ENCODE peak calls at places on chromosome 9, in ten cellular contexts. X is GM23248; I is CD8-positive, alpha-beta T cell; L is SK-N-SH; W is A549; A is right lobe of liver; E is right cardiac atrium; K is tibial artery; N is aorta; D is CD8-positive, alpha-beta memory T cell. T is an unnamed sample.

GRCh38 chr9:124392254-124392653 is 23.0 kb downstream of the PSMB7 start:
- DNase-seq in X (no peak), I (no peak), L (no peak), W (peak; percentile 29), A (no peak), E (no peak), K (peak; percentile 66), N (peak; percentile 49), D (no peak), T (no peak)

GRCh38 chr9:98856982-98857381 is 49.5 kb downstream of the GALNT12 start:
- DNase-seq in X (no peak), I (no peak), L (no peak), W (no peak), A (no peak), E (no peak), K (no peak), N (no peak), D (no peak), T (no peak)

GRCh38 chr9:1198085-1198484 is 147.9 kb downstream of the DMRT2 start:
- DNase-seq in X (peak; percentile 80), I (no peak), L (no peak), W (no peak), A (no peak), E (no peak), K (no peak), N (no peak), D (no peak), T (no peak)

GRCh38 chr9:115891929-115892328 is 261.7 kb upstream of the PAPPA start:
- DNase-seq in X (peak; percentile 55), I (no peak), L (no peak), W (no peak), A (no peak), E (no peak), K (no peak), N (no peak), D (no peak), T (no peak)

GRCh38 chr9:16501098-16501663 is 369.3 kb downstream of the BNC2 start:
- DNase-seq in X (peak; percentile 77), I (no peak), L (no peak), W (no peak), A (no peak), E (no peak), K (no peak), N (no peak), D (no peak), T (no peak)

GRCh38 chr9:28774433-28775029 is 1201.2 kb upstream of the C9orf72 start:
- DNase-seq in X (peak; percentile 12), I (no peak), L (peak; percentile 34), W (peak; percentile 52), A (no peak), E (no peak), K (no peak), N (no peak), D (no peak), T (no peak)

GRCh38 chr9:112332272-112332671 is 1.1 kb downstream of the PTBP3 start:
- DNase-seq in X (peak; percentile 36), I (no peak), L (no peak), W (no peak), A (no peak), E (no peak), K (no peak), N (no peak), D (no peak), T (no peak)

GRCh38 chr9:31302620-31303418 is 1081.6 kb upstream of the ACO1 start:
- DNase-seq in X (no peak), I (no peak), L (no peak), W (no peak), A (no peak), E (no peak), K (no peak), N (no peak), D (no peak), T (no peak)

GRCh38 chr9:78130853-78131252 is 99.2 kb upstream of the GNAQ start:
- DNase-seq in X (no peak), I (no peak), L (no peak), W (no peak), A (no peak), E (no peak), K (no peak), N (no peak), D (no peak), T (no peak)

GRCh38 chr9:78130004-78130403 is 98.4 kb upstream of the GNAQ start:
- DNase-seq in X (no peak), I (no peak), L (peak; percentile 24), W (peak; percentile 67), A (no peak), E (peak; percentile 36), K (peak; percentile 83), N (peak; percentile 73), D (no peak), T (no peak)

GRCh38 chr9:78131969-78132687 is 100.5 kb upstream of the GNAQ start:
- DNase-seq in X (peak; percentile 41), I (no peak), L (no peak), W (no peak), A (no peak), E (no peak), K (no peak), N (no peak), D (no peak), T (no peak)

GRCh38 chr9:78133751-78134150 is 102.1 kb upstream of the CEP78 start:
- DNase-seq in X (peak; percentile 14), I (no peak), L (no peak), W (no peak), A (no peak), E (no peak), K (no peak), N (no peak), D (no peak), T (no peak)

GRCh38 chr9:78132688-78133033 is 101.0 kb upstream of the GNAQ start:
- DNase-seq in X (no peak), I (no peak), L (no peak), W (no peak), A (no peak), E (no peak), K (no peak), N (no peak), D (no peak), T (no peak)
- H3K4me3 ChIP-seq in X (peak overlapping the region; percentile 21), I (peak overlapping the region; percentile 14), L (peak overlapping the region; percentile 7), W (no peak overlapping the region), A (no peak overlapping the region), E (peak overlapping the region; percentile 38), K (no peak overlapping the region), N (peak overlapping the region; percentile 26), D (peak overlapping the region; percentile 42), T (no peak overlapping the region)

GRCh38 chr9:83699615-83700014 is 8.1 kb downstream of the UBQLN1 start:
- DNase-seq in X (no peak), I (no peak), L (no peak), W (no peak), A (no peak), E (no peak), K (no peak), N (no peak), D (no peak), T (no peak)
- H3K4me1 ChIP-seq in X (peaks cover 18% of the 10 kb centered on the region), I (peaks cover 62% of the 10 kb centered on the region), L (no peaks in the 10 kb centered on the region), W (peaks cover 18% of the 10 kb centered on the region), A (peaks cover 7% of the 10 kb centered on the region), E (peaks cover 5% of the 10 kb centered on the region), K (peaks cover 31% of the 10 kb centered on the region), N (peaks cover 2% of the 10 kb centered on the region), D (peaks cover 66% of the 10 kb centered on the region), T (peaks cover 38% of the 10 kb centered on the region)

GRCh38 chr9:127033784-127034183 is 88.7 kb downstream of the ANGPTL2 start:
- DNase-seq in X (peak; percentile 57), I (no peak), L (no peak), W (no peak), A (no peak), E (no peak), K (no peak), N (no peak), D (no peak), T (no peak)

GRCh38 chr9:127035948-127036347 is 86.5 kb downstream of the ANGPTL2 start:
- DNase-seq in X (peak; percentile 41), I (no peak), L (peak; percentile 39), W (no peak), A (no peak), E (peak; percentile 87), K (peak; percentile 80), N (peak; percentile 80), D (no peak), T (no peak)

GRCh38 chr9:127036437-127036836 is 86.0 kb downstream of the ANGPTL2 start:
- DNase-seq in X (no peak), I (no peak), L (no peak), W (no peak), A (no peak), E (no peak), K (peak; percentile 40), N (no peak), D (no peak), T (no peak)

GRCh38 chr9:127034691-127035090 is 87.7 kb downstream of the ANGPTL2 start:
- DNase-seq in X (no peak), I (no peak), L (no peak), W (no peak), A (no peak), E (no peak), K (peak; percentile 24), N (no peak), D (no peak), T (no peak)

GRCh38 chr9:127035423-127035822 is 87.0 kb downstream of the ANGPTL2 start:
- DNase-seq in X (peak; percentile 54), I (no peak), L (no peak), W (no peak), A (no peak), E (peak; percentile 83), K (peak; percentile 85), N (peak; percentile 56), D (no peak), T (no peak)
- H3K27ac ChIP-seq in X (peak overlapping the region; percentile 46), I (no peak overlapping the region), L (no peak overlapping the region), W (no peak overlapping the region), A (no peak overlapping the region), E (peak overlapping the region; percentile 86), K (peak overlapping the region; percentile 31), N (no peak overlapping the region), D (no peak overlapping the region), T (no peak overlapping the region)

GRCh38 chr9:76396597-76396996 is 2.4 kb upstream of the RFK start:
- DNase-seq in X (no peak), I (no peak), L (no peak), W (no peak), A (no peak), E (no peak), K (no peak), N (no peak), D (no peak), T (no peak)

GRCh38 chr9:76396144-76396543 is 1.9 kb upstream of the RFK start:
- DNase-seq in X (no peak), I (no peak), L (no peak), W (no peak), A (no peak), E (no peak), K (no peak), N (no peak), D (no peak), T (no peak)

GRCh38 chr9:76394023-76394895 is at the start of gene RFK:
- DNase-seq in X (peak; percentile 97), I (peak; percentile 91), L (peak; percentile 94), W (peak; percentile 96), A (peak; percentile 97), E (peak; percentile 95), K (peak; percentile 94), N (peak; percentile 97), D (peak; percentile 94), T (peak; percentile 99)

GRCh38 chr9:76394896-76395244 is 644 bp upstream of the RFK start:
- DNase-seq in X (no peak), I (peak; percentile 26), L (peak; percentile 70), W (peak; percentile 85), A (peak; percentile 62), E (peak; percentile 61), K (no peak), N (no peak), D (peak; percentile 26), T (no peak)

DNA sequence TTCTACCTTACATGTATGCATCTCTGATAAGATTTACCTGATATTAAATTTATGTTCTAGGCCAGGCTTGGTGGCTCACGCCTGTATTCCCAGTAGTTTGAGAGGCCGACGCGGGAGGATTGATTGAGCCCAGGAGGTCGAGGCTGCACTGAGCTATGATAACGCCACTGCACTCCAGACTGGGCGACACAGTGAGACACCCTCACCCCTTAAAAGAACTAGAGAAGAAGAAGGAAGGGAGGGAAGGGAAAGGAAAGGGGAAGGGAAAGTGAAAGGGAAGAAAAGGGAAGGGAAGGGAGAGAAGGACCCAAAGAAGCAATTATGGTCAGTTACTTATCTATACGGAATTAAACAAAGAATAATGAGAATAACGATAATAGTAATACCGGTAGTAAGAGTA is 1.2 kb upstream of the RFK start:
- DNase-seq in X (no peak), I (no peak), L (no peak), W (no peak), A (no peak), E (no peak), K (no peak), N (no peak), D (no peak), T (no peak)
- H3K4me3 ChIP-seq in X (peak overlapping the region; percentile 73), I (peak overlapping the region; percentile 17), L (no peak overlapping the region), W (peak overlapping the region; percentile 87), A (peak overlapping the region; percentile 97), E (peak overlapping the region; percentile 81), K (peak overlapping the region; percentile 77), N (no peak overlapping the region), D (no peak overlapping the region), T (peak overlapping the region; percentile 65)

T was measured in pancreas.